ENCODE peak calls at places on chromosomes 6 and 20, in seven cellular contexts. One of them, this sample, is unnamed.
A peak's percentile ranks its signal among the peaks of the same experiment; 100 is the strongest.

GRCh38 chr6:73024598-73024997 is 200.7 kb downstream of the KHDC1L start:
- DNase-seq in AG09319: no peak
- DNase-seq in HL-60: no peak
- DNase-seq in fibroblast of mammary gland: no peak
- DNase-seq in natural killer cell: no peak
- DNase-seq in right atrium auricular region: no peak
- DNase-seq in HFFc6: peak; percentile 74
- DNase-seq in this sample: no peak

GRCh38 chr20:19935842-19936241 is 81.3 kb upstream of the NAA20 start:
- DNase-seq in AG09319: no peak
- DNase-seq in HL-60: no peak
- DNase-seq in fibroblast of mammary gland: no peak
- DNase-seq in natural killer cell: no peak
- DNase-seq in right atrium auricular region: no peak
- DNase-seq in HFFc6: no peak
- DNase-seq in this sample: no peak

GRCh38 chr6:137001287-137001976 is 43.3 kb downstream of the IL20RA start:
- DNase-seq in AG09319: no peak
- DNase-seq in HL-60: no peak
- DNase-seq in fibroblast of mammary gland: no peak
- DNase-seq in natural killer cell: no peak
- DNase-seq in right atrium auricular region: no peak
- DNase-seq in HFFc6: no peak
- DNase-seq in this sample: no peak

GRCh38 chr6:291148-291696 is 1.1 kb upstream of the DUSP22 start:
- DNase-seq in AG09319: no peak
- DNase-seq in HL-60: no peak
- DNase-seq in fibroblast of mammary gland: peak; percentile 57
- DNase-seq in natural killer cell: no peak
- DNase-seq in right atrium auricular region: peak; percentile 60
- DNase-seq in HFFc6: no peak
- DNase-seq in this sample: no peak

GRCh38 chr6:36418558-36418957 is 24.1 kb downstream of the PXT1 start:
- DNase-seq in AG09319: no peak
- DNase-seq in HL-60: no peak
- DNase-seq in fibroblast of mammary gland: no peak
- DNase-seq in natural killer cell: no peak
- DNase-seq in right atrium auricular region: no peak
- DNase-seq in HFFc6: no peak
- DNase-seq in this sample: no peak

GRCh38 chr20:48605364-48606116 is 222.3 kb downstream of the PREX1 start:
- DNase-seq in AG09319: no peak
- DNase-seq in HL-60: no peak
- DNase-seq in fibroblast of mammary gland: no peak
- DNase-seq in natural killer cell: no peak
- DNase-seq in right atrium auricular region: no peak
- DNase-seq in HFFc6: no peak
- DNase-seq in this sample: peak; percentile 6

GRCh38 chr20:37450344-37450743 is 70.7 kb upstream of the NNAT start:
- DNase-seq in AG09319: no peak
- DNase-seq in HL-60: no peak
- DNase-seq in fibroblast of mammary gland: no peak
- DNase-seq in natural killer cell: no peak
- DNase-seq in right atrium auricular region: no peak
- DNase-seq in HFFc6: no peak
- DNase-seq in this sample: no peak

GRCh38 chr6:50091641-50092040 is 41.9 kb upstream of the DEFB112 start:
- DNase-seq in AG09319: no peak
- DNase-seq in HL-60: no peak
- DNase-seq in fibroblast of mammary gland: peak; percentile 54
- DNase-seq in natural killer cell: no peak
- DNase-seq in right atrium auricular region: no peak
- DNase-seq in HFFc6: no peak
- DNase-seq in this sample: no peak

GRCh38 chr6:111573892-111574800 is 31.5 kb downstream of the TRAF3IP2 start:
- DNase-seq in AG09319: peak; percentile 84
- DNase-seq in HL-60: no peak
- DNase-seq in fibroblast of mammary gland: peak; percentile 98
- DNase-seq in natural killer cell: no peak
- DNase-seq in right atrium auricular region: no peak
- DNase-seq in HFFc6: peak; percentile 79
- DNase-seq in this sample: no peak

GRCh38 chr6:166203003-166203640 is 35.5 kb upstream of the TBXT start:
- DNase-seq in AG09319: no peak
- DNase-seq in HL-60: no peak
- DNase-seq in fibroblast of mammary gland: no peak
- DNase-seq in natural killer cell: no peak
- DNase-seq in right atrium auricular region: no peak
- DNase-seq in HFFc6: no peak
- DNase-seq in this sample: no peak

GRCh38 chr6:22613695-22614094 is 44.3 kb downstream of the HDGFL1 start:
- DNase-seq in AG09319: peak; percentile 52
- DNase-seq in HL-60: no peak
- DNase-seq in fibroblast of mammary gland: peak; percentile 83
- DNase-seq in natural killer cell: no peak
- DNase-seq in right atrium auricular region: no peak
- DNase-seq in HFFc6: no peak
- DNase-seq in this sample: no peak

GRCh38 chr6:100944644-100945043 is 63.5 kb upstream of the ASCC3 start:
- DNase-seq in AG09319: no peak
- DNase-seq in HL-60: no peak
- DNase-seq in fibroblast of mammary gland: no peak
- DNase-seq in natural killer cell: no peak
- DNase-seq in right atrium auricular region: no peak
- DNase-seq in HFFc6: no peak
- DNase-seq in this sample: no peak

GRCh38 chr20:63056236-63057132 is 49.7 kb upstream of the BHLHE23 start:
- DNase-seq in AG09319: no peak
- DNase-seq in HL-60: no peak
- DNase-seq in fibroblast of mammary gland: no peak
- DNase-seq in natural killer cell: peak; percentile 42
- DNase-seq in right atrium auricular region: no peak
- DNase-seq in HFFc6: peak; percentile 22
- DNase-seq in this sample: peak; percentile 55

GRCh38 chr20:10185741-10186558 is 32.7 kb upstream of the SNAP25 start:
- DNase-seq in AG09319: no peak
- DNase-seq in HL-60: no peak
- DNase-seq in fibroblast of mammary gland: peak; percentile 39
- DNase-seq in natural killer cell: no peak
- DNase-seq in right atrium auricular region: no peak
- DNase-seq in HFFc6: no peak
- DNase-seq in this sample: no peak

GRCh38 chr6:131258816-131259476 is 123.7 kb downstream of the AKAP7 start:
- DNase-seq in AG09319: no peak
- DNase-seq in HL-60: no peak
- DNase-seq in fibroblast of mammary gland: no peak
- DNase-seq in natural killer cell: no peak
- DNase-seq in right atrium auricular region: no peak
- DNase-seq in HFFc6: no peak
- DNase-seq in this sample: no peak

GRCh38 chr20:33125983-33126382 is 42.0 kb upstream of the BPIFA2 start:
- DNase-seq in AG09319: no peak
- DNase-seq in HL-60: no peak
- DNase-seq in fibroblast of mammary gland: no peak
- DNase-seq in natural killer cell: no peak
- DNase-seq in right atrium auricular region: no peak
- DNase-seq in HFFc6: no peak
- DNase-seq in this sample: no peak

GRCh38 chr6:25026723-25027122 is 91.0 kb upstream of the RIPOR2 start:
- DNase-seq in AG09319: no peak
- DNase-seq in HL-60: no peak
- DNase-seq in fibroblast of mammary gland: no peak
- DNase-seq in natural killer cell: no peak
- DNase-seq in right atrium auricular region: no peak
- DNase-seq in HFFc6: no peak
- DNase-seq in this sample: no peak

GRCh38 chr6:71383891-71384489 is 95.4 kb downstream of the OGFRL1 start:
- DNase-seq in AG09319: peak; percentile 25
- DNase-seq in HL-60: no peak
- DNase-seq in fibroblast of mammary gland: peak; percentile 70
- DNase-seq in natural killer cell: no peak
- DNase-seq in right atrium auricular region: no peak
- DNase-seq in HFFc6: peak; percentile 65
- DNase-seq in this sample: no peak

GRCh38 chr6:140281794-140282193 is 907.3 kb upstream of the CITED2 start:
- DNase-seq in AG09319: no peak
- DNase-seq in HL-60: no peak
- DNase-seq in fibroblast of mammary gland: no peak
- DNase-seq in natural killer cell: no peak
- DNase-seq in right atrium auricular region: no peak
- DNase-seq in HFFc6: no peak
- DNase-seq in this sample: no peak
- TF ChIP-seq CTCF in AG09319: no peak
- TF ChIP-seq CTCF in HL-60: no peak
- TF ChIP-seq CTCF in fibroblast of mammary gland: no peak
- TF ChIP-seq CTCF in natural killer cell: no peak
- TF ChIP-seq CTCF in right atrium auricular region: no peak
- TF ChIP-seq CTCF in HFFc6: no peak
- TF ChIP-seq CTCF in this sample: no peak

DNA sequence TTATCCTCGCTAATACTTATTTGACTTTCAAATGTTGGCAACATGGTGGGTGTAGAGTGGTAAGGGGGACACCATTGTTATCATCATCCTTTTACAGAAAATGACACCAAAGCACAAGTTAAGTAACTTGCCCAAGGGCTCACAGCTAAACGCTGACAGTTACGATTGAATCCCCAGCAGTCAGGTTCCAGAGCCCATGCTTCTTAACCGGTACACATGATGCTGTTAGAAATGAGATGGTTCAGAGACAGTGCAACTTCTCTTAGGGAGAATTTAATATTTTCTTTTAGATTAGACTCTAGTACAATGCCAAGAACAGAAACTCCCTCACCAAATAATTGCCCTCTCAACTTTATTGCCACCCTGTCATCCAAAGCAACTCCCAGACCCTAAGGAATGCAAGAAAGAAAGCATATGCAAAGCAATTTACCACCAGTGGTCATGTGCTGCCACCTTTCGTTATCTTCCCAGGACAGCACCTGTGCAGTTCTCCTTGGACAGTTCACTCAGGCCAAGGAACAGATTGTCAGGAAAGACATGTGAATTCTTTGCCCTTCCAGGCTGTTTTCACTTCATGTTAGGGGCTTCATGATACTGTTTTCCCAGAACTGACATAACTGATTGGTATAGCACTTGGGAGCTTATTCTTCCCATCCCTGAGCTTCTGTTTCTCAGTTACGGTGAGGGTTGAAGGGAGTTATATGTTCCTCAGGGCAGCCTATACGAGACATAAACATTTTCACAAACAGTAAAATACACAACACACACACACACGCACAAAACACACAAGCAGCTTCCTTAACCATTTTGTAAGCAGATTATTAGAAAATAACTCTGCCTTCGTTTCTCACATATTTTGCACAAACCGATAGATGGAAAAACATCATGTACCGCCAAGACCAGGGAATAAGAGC is 5.1 kb downstream of the HLA-DMA start:
- DNase-seq in AG09319: no peak
- DNase-seq in HL-60: no peak
- DNase-seq in fibroblast of mammary gland: peak; percentile 40
- DNase-seq in natural killer cell: no peak
- DNase-seq in right atrium auricular region: no peak
- DNase-seq in HFFc6: peak; percentile 44
- DNase-seq in this sample: peak; percentile 60
- TF ChIP-seq CTCF in AG09319: peak; percentile 45
- TF ChIP-seq CTCF in HL-60: peak; percentile 82
- TF ChIP-seq CTCF in fibroblast of mammary gland: peak; percentile 43
- TF ChIP-seq CTCF in natural killer cell: no peak
- TF ChIP-seq CTCF in right atrium auricular region: no peak
- TF ChIP-seq CTCF in HFFc6: peak; percentile 74
- TF ChIP-seq CTCF in this sample: peak; percentile 86

GRCh38 chr6:38684904-38685303 is 18.0 kb downstream of the GLO1 start:
- DNase-seq in AG09319: no peak
- DNase-seq in HL-60: no peak
- DNase-seq in fibroblast of mammary gland: no peak
- DNase-seq in natural killer cell: no peak
- DNase-seq in right atrium auricular region: no peak
- DNase-seq in HFFc6: no peak
- DNase-seq in this sample: no peak

GRCh38 chr6:38686270-38687042 is 16.5 kb downstream of the GLO1 start:
- DNase-seq in AG09319: no peak
- DNase-seq in HL-60: no peak
- DNase-seq in fibroblast of mammary gland: no peak
- DNase-seq in natural killer cell: no peak
- DNase-seq in right atrium auricular region: no peak
- DNase-seq in HFFc6: no peak
- DNase-seq in this sample: no peak

GRCh38 chr6:38687043-38687353 is 15.9 kb downstream of the GLO1 start:
- DNase-seq in AG09319: no peak
- DNase-seq in HL-60: no peak
- DNase-seq in fibroblast of mammary gland: no peak
- DNase-seq in natural killer cell: no peak
- DNase-seq in right atrium auricular region: no peak
- DNase-seq in HFFc6: no peak
- DNase-seq in this sample: no peak

GRCh38 chr6:38687549-38687948 is 15.4 kb downstream of the GLO1 start:
- DNase-seq in AG09319: no peak
- DNase-seq in HL-60: no peak
- DNase-seq in fibroblast of mammary gland: no peak
- DNase-seq in natural killer cell: no peak
- DNase-seq in right atrium auricular region: no peak
- DNase-seq in HFFc6: no peak
- DNase-seq in this sample: no peak

DNA sequence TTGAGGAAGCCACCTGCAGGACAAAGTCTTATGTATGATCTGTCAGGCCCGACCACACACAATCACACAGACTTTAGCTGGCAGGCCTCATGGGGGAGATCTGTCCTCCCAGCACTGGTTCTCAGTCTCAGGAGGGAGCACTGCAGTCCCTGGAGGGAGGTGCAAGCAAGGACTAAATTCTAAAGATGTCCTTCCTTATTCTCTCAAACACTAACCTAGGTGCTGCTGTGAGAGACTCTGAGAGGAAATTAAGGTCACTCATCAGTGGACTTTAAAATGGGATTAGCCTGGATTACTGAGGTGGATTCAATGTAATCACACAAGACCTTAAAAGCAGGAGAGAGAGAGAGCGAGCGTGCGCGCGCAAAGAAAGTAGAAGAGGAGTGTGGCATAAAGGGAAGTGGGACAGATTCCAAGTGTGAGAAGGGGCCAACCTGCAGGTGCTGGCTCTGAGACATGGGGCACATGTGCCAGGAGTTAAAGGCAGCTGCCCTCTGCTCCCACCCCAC is 14.3 kb downstream of the GLO1 start:
- DNase-seq in AG09319: no peak
- DNase-seq in HL-60: no peak
- DNase-seq in fibroblast of mammary gland: no peak
- DNase-seq in natural killer cell: no peak
- DNase-seq in right atrium auricular region: no peak
- DNase-seq in HFFc6: no peak
- DNase-seq in this sample: no peak
- TF ChIP-seq CTCF in AG09319: no peak
- TF ChIP-seq CTCF in HL-60: no peak
- TF ChIP-seq CTCF in fibroblast of mammary gland: no peak
- TF ChIP-seq CTCF in natural killer cell: no peak
- TF ChIP-seq CTCF in right atrium auricular region: no peak
- TF ChIP-seq CTCF in HFFc6: no peak
- TF ChIP-seq CTCF in this sample: no peak

DNA sequence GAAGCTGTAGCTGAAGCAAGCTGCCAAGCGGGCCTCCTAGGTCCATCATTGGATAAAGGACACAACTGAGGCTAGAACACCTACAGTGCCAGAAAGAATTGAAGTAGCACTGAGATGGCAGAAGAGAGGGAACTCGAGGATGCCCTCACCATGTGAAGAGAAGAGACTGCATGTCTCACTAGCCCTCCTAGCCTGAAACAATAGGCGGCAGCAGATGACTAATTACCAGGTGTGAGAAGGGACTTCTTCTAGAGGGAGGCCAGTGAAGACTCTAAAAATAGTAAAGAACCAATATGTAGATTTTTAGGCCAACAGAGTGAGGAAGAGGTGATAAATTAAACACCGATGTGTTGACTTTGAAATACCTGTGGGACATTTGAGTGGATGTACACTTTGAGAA is 50.3 kb downstream of the LGSN start:
- DNase-seq in AG09319: no peak
- DNase-seq in HL-60: no peak
- DNase-seq in fibroblast of mammary gland: no peak
- DNase-seq in natural killer cell: no peak
- DNase-seq in right atrium auricular region: no peak
- DNase-seq in HFFc6: no peak
- DNase-seq in this sample: no peak
- TF ChIP-seq CTCF in AG09319: no peak
- TF ChIP-seq CTCF in HL-60: no peak
- TF ChIP-seq CTCF in fibroblast of mammary gland: no peak
- TF ChIP-seq CTCF in natural killer cell: no peak
- TF ChIP-seq CTCF in right atrium auricular region: no peak
- TF ChIP-seq CTCF in HFFc6: no peak
- TF ChIP-seq CTCF in this sample: no peak